ENCODE peak calls at places on chromosomes 5 and 9, in nine cellular contexts. L is heart right ventricle, P is mucosa of descending colon, S is fibroblast of lung, U is hepatocyte, W is stomach, C is gastrocnemius medialis, G is Peyer's patch, M is PC-3. X is an unnamed sample. For H3K36me3, the result is how much of the 10 kb centered on the place peaks cover.

GRCh38 chr5:23466401-23466886 is 41.0 kb upstream of the PRDM9 start:
- DNase-seq in L (no peak), P (no peak), S (peak), U (peak), W (no peak), C (no peak), G (no peak), M (peak), X (peak)

GRCh38 chr9:137141050-137141810 is 2.3 kb downstream of the GRIN1 start:
- DNase-seq in L (no peak), P (no peak), S (no peak), U (no peak), W (no peak), C (no peak), G (no peak), M (no peak), X (no peak)

GRCh38 chr5:168307925-168308584 is 16.6 kb downstream of the WWC1 start:
- DNase-seq in L (no peak), P (no peak), S (no peak), U (no peak), W (no peak), C (no peak), G (no peak), M (no peak), X (no peak)

GRCh38 chr5:173789031-173789920 is 98.9 kb upstream of the CPEB4 start:
- DNase-seq in L (no peak), P (no peak), S (peak), U (peak), W (peak), C (no peak), G (peak), M (peak), X (no peak)

GRCh38 chr5:135231289-135231688 is 167.7 kb downstream of the MACROH2A1 start:
- DNase-seq in L (no peak), P (no peak), S (no peak), U (no peak), W (no peak), C (no peak), G (peak), M (no peak), X (no peak)

GRCh38 chr9:114655689-114656088 is 1.9 kb downstream of the TEX53 start:
- DNase-seq in L (no peak), P (no peak), S (peak), U (peak), W (no peak), C (no peak), G (no peak), M (no peak), X (no peak)

GRCh38 chr5:159175547-159175946 is 33.8 kb downstream of the RNF145 start:
- DNase-seq in L (no peak), P (no peak), S (peak), U (peak), W (no peak), C (no peak), G (no peak), M (no peak), X (no peak)

GRCh38 chr9:97855486-97855875 is 2.5 kb downstream of the FOXE1 start:
- DNase-seq in L (no peak), P (no peak), S (no peak), U (no peak), W (no peak), C (no peak), G (no peak), M (no peak), X (no peak)

GRCh38 chr5:174601937-174602336 is 122.4 kb upstream of the MSX2 start:
- DNase-seq in L (no peak), P (no peak), S (peak), U (peak), W (no peak), C (no peak), G (no peak), M (peak), X (peak)

GRCh38 chr9:134983094-134983493 is 65.4 kb upstream of the FCN1 start:
- DNase-seq in L (peak), P (peak), S (no peak), U (no peak), W (peak), C (no peak), G (peak), M (peak), X (no peak)

GRCh38 chr5:106134549-106134948 is 1536.2 kb downstream of the EFNA5 start:
- DNase-seq in L (no peak), P (no peak), S (no peak), U (no peak), W (no peak), C (no peak), G (no peak), M (no peak), X (no peak)

GRCh38 chr5:107286447-107287098 is 384.2 kb downstream of the EFNA5 start:
- DNase-seq in L (no peak), P (no peak), S (peak), U (no peak), W (no peak), C (no peak), G (no peak), M (no peak), X (no peak)

GRCh38 chr5:112396430-112396829 is 22.6 kb downstream of the EPB41L4A start:
- DNase-seq in L (no peak), P (no peak), S (no peak), U (no peak), W (no peak), C (no peak), G (no peak), M (no peak), X (no peak)

GRCh38 chr5:10762178-10762775 is 1.2 kb upstream of the DAP start:
- DNase-seq in L (peak), P (peak), S (no peak), U (peak), W (peak), C (peak), G (no peak), M (peak), X (no peak)

GRCh38 chr5:33370135-33370472 is 70.7 kb upstream of the TARS1 start:
- DNase-seq in L (no peak), P (no peak), S (peak), U (no peak), W (no peak), C (no peak), G (no peak), M (peak), X (peak)

GRCh38 chr9:100324594-100325200 is 28.0 kb downstream of the TEX10 start:
- DNase-seq in L (no peak), P (no peak), S (peak), U (peak), W (no peak), C (no peak), G (no peak), M (peak), X (peak)

GRCh38 chr9:115328228-115328627 is 210.3 kb upstream of the TNC start:
- DNase-seq in L (no peak), P (no peak), S (peak), U (peak), W (no peak), C (no peak), G (no peak), M (no peak), X (no peak)

GRCh38 chr9:69645488-69645887 is 26.7 kb downstream of the APBA1 start:
- DNase-seq in L (no peak), P (peak), S (no peak), U (no peak), W (peak), C (no peak), G (no peak), M (peak), X (no peak)

GRCh38 chr5:172144291-172144815 is 43.7 kb downstream of the STK10 start:
- DNase-seq in L (peak), P (no peak), S (no peak), U (no peak), W (no peak), C (no peak), G (no peak), M (no peak), X (no peak)

GRCh38 chr5:72364186-72364585 is 44.0 kb downstream of the PTCD2 start:
- DNase-seq in L (no peak), P (no peak), S (no peak), U (no peak), W (no peak), C (no peak), G (no peak), M (no peak), X (no peak)

GRCh38 chr9:134407123-134407779 is 81.0 kb downstream of the RXRA start:
- DNase-seq in L (peak), P (peak), S (peak), U (peak), W (peak), C (peak), G (peak), M (peak), X (peak)

GRCh38 chr5:43569236-43569635 is 12.4 kb upstream of the PAIP1 start:
- DNase-seq in L (no peak), P (no peak), S (no peak), U (no peak), W (no peak), C (no peak), G (no peak), M (no peak), X (no peak)

GRCh38 chr5:7209583-7210139 is 186.3 kb upstream of the ADCY2 start:
- DNase-seq in L (no peak), P (no peak), S (no peak), U (no peak), W (no peak), C (no peak), G (no peak), M (no peak), X (no peak)

GRCh38 chr5:128536229-128536860 is 1.7 kb downstream of the FBN2 start:
- DNase-seq in L (peak), P (no peak), S (peak), U (peak), W (no peak), C (no peak), G (no peak), M (no peak), X (no peak)

GRCh38 chr5:128535225-128535624 is 2.8 kb downstream of the FBN2 start:
- DNase-seq in L (no peak), P (no peak), S (no peak), U (no peak), W (no peak), C (no peak), G (no peak), M (peak), X (no peak)

GRCh38 chr5:128536861-128537305 is 1.2 kb downstream of the FBN2 start:
- DNase-seq in L (peak), P (no peak), S (peak), U (peak), W (no peak), C (no peak), G (no peak), M (no peak), X (no peak)

GRCh38 chr5:128532776-128533175 is 5.3 kb downstream of the FBN2 start:
- DNase-seq in L (no peak), P (no peak), S (no peak), U (no peak), W (no peak), C (no peak), G (no peak), M (no peak), X (no peak)

DNA sequence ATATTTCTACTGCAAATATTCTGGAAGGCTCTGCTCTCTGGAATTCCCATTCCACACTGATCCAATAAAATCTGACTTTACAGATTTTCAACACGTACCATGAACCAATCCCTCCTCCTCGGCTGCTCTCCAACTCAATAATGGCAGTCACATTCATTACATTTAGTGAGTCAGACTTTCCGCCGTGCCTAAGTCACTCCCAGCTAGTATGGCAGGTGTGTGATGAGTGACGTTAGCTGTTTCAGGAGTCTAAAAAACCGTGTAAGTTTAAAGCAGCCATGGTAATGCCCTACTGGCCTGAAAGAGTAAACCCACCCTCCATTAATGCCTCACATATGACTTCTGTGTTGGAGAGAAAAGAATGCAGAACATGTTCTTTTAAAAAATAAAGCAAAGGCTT is 3.3 kb downstream of the FBN2 start:
- DNase-seq in L (no peak), P (no peak), S (peak), U (peak), W (no peak), C (no peak), G (no peak), M (peak), X (no peak)
- H3K36me3 ChIP-seq in L (under half), P (under half), S (under half), U (under half), W (under half), C (under half), G (under half), M (under half), X (under half)

GRCh38 chr9:37582548-37583157 is 6.5 kb upstream of the FBXO10 start:
- DNase-seq in L (no peak), P (no peak), S (peak), U (peak), W (no peak), C (no peak), G (no peak), M (peak), X (peak)
- TF ChIP-seq CTCF in L (peak), P (peak), S (peak), U (peak), W (no peak), C (peak), G (peak), M (peak), X (peak)

GRCh38 chr5:44719856-44720255 is 88.9 kb upstream of the MRPS30 start:
- DNase-seq in L (no peak), P (no peak), S (no peak), U (no peak), W (no peak), C (no peak), G (no peak), M (no peak), X (no peak)

GRCh38 chr5:44714871-44715580 is 93.7 kb upstream of the MRPS30 start:
- DNase-seq in L (no peak), P (no peak), S (no peak), U (no peak), W (no peak), C (no peak), G (no peak), M (no peak), X (no peak)
- H3K4me3 ChIP-seq in L (no peak), P (no peak), S (no peak), U (no peak), W (no peak), C (no peak), G (no peak), M (no peak), X (no peak)

GRCh38 chr9:21812945-21813568 is 10.6 kb downstream of the MTAP start:
- DNase-seq in L (peak), P (peak), S (peak), U (peak), W (peak), C (peak), G (peak), M (peak), X (no peak)

GRCh38 chr9:21813575-21814473 is 11.4 kb downstream of the MTAP start:
- DNase-seq in L (no peak), P (no peak), S (peak), U (peak), W (peak), C (peak), G (no peak), M (peak), X (no peak)

GRCh38 chr9:21815643-21816042 is 13.2 kb downstream of the MTAP start:
- DNase-seq in L (no peak), P (no peak), S (no peak), U (no peak), W (no peak), C (no peak), G (no peak), M (no peak), X (no peak)

GRCh38 chr9:21812415-21812814 is 10.0 kb downstream of the MTAP start:
- DNase-seq in L (no peak), P (no peak), S (no peak), U (no peak), W (no peak), C (no peak), G (no peak), M (peak), X (peak)

DNA sequence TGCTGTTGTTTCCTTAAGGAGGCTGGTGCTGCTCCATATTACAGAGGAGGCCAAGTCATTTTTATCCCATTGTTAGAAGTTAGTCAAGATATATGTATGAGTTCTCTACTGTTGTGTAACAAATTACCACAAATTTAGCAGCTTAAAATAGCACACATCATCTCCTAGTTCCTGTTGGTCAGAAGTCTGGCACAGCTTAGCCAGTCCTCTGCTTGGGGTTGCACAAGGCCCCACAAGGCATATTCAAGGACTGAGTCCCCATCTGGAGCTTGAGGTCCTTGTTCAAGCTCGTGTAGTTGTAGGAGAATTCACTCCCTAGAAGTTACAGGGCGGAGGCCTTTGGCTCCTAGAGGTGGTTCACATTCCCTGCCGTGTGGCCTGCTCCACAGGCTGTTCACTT is 14.7 kb downstream of the MTAP start:
- DNase-seq in L (no peak), P (no peak), S (peak), U (no peak), W (no peak), C (no peak), G (no peak), M (no peak), X (no peak)
- H3K36me3 ChIP-seq in L (under half), P (under half), S (under half), U (under half), W (half or more), C (under half), G (under half), M (under half), X (under half)

GRCh38 chr5:145110826-145111225 is 724.3 kb downstream of the PRELID2 start:
- DNase-seq in L (no peak), P (no peak), S (peak), U (no peak), W (no peak), C (no peak), G (no peak), M (no peak), X (no peak)
- TF ChIP-seq CTCF in L (no peak), P (no peak), S (no peak), U (no peak), W (no peak), C (no peak), G (no peak), M (no peak), X (no peak)

DNA sequence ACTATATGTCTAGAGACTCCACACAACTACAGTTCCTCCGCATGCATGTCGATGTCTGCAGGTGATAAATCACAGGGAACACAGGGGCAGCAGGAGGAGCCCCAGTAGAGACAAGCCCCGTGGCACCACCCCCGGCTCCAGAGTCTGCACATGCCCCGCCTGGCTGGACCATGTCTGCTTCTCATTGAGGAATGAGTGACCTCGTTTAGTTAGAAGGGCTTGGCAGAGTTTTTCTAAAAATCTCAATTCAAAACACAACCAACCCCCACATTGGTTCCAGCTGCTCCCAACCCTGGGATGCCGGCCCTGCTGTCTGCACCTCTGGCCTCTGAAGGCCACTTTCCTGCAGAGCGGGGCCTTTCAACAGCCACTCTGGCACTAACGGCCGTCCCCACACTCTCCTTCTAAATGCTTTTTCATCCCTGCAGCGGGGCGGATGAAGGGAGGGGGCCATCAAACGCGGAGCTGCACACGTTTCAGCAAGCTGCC is 106.4 kb downstream of the ROR2 start:
- DNase-seq in L (no peak), P (no peak), S (peak), U (no peak), W (peak), C (no peak), G (no peak), M (no peak), X (no peak)
- H3K4me3 ChIP-seq in L (no peak), P (no peak), S (no peak), U (no peak), W (no peak), C (no peak), G (no peak), M (no peak), X (no peak)